ENCODE peak calls at places on chromosomes 1 and 21, in six cellular contexts. Y is IMR-90, B is H9, Z is mesendoderm, E is H1, G is mesenchymal stem cell. U is an unnamed sample.

GRCh38 chr1:156126043-156126700 is 11.7 kb downstream of the LMNA start:
- DNase-seq in Y (peak), G (peak), B (peak), E (peak), Z (peak), U (no peak)

GRCh38 chr1:212237651-212238050 is 47.6 kb upstream of the PPP2R5A start:
- DNase-seq in E (no peak), G (no peak), Z (no peak), Y (no peak), B (no peak), U (no peak)

GRCh38 chr1:75632350-75632949 is 21.5 kb upstream of the SLC44A5 start:
- DNase-seq in B (no peak), E (no peak), Y (peak), G (peak), Z (peak), U (peak)

GRCh38 chr1:180415985-180416633 is 86.3 kb downstream of the ACBD6 start:
- DNase-seq in Z (peak), Y (peak), B (no peak), G (peak), E (no peak), U (peak)

GRCh38 chr1:6935379-6936307 is 150.4 kb downstream of the CAMTA1 start:
- DNase-seq in E (no peak), G (no peak), Y (no peak), Z (no peak), B (no peak), U (no peak)

GRCh38 chr21:45259206-45259795 is 28.4 kb downstream of the POFUT2 start:
- DNase-seq in Z (no peak), G (no peak), E (peak), Y (no peak), B (peak), U (no peak)

GRCh38 chr1:14977338-14977931 is 176.1 kb upstream of the TMEM51 start:
- DNase-seq in B (no peak), G (no peak), E (no peak), Y (no peak), Z (no peak), U (no peak)

GRCh38 chr1:186680031-186681012 is at the start of gene PTGS2:
- DNase-seq in Y (peak), Z (peak), G (peak), E (peak), B (peak), U (peak)

GRCh38 chr1:34176830-34177613 is at the start of gene C1orf94:
- DNase-seq in Y (no peak), Z (peak), E (peak), G (no peak), B (peak), U (no peak)

GRCh38 chr1:154198756-154199562 is 7.1 kb upstream of the TPM3 start:
- DNase-seq in Y (peak), E (peak), B (peak), Z (peak), G (peak), U (peak)

GRCh38 chr1:25771246-25772114 is 28.5 kb upstream of the SELENON start:
- DNase-seq in E (no peak), Z (peak), Y (peak), B (peak), G (peak), U (peak)

GRCh38 chr1:186152227-186152944 is 222.7 kb downstream of the TPR start:
- DNase-seq in E (no peak), Z (peak), G (peak), Y (peak), B (no peak), U (no peak)

GRCh38 chr1:8816831-8817412 is 518 bp downstream of the RERE start:
- DNase-seq in Y (no peak), G (peak), E (peak), B (no peak), Z (peak), U (no peak)

GRCh38 chr1:13523780-13524477 is 10.1 kb upstream of the LRRC38 start:
- DNase-seq in E (no peak), Y (no peak), B (peak), Z (peak), G (no peak), U (no peak)

GRCh38 chr1:155086182-155086741 is 7.6 kb downstream of the EFNA3 start:
- DNase-seq in G (peak), E (peak), B (peak), Y (no peak), Z (peak), U (peak)

GRCh38 chr1:103063911-103064310 is 44.4 kb downstream of the COL11A1 start:
- DNase-seq in Z (no peak), Y (no peak), G (no peak), B (no peak), E (no peak), U (no peak)

GRCh38 chr1:158999301-159000069 is 10.2 kb upstream of the IFI16 start:
- DNase-seq in G (peak), Z (peak), E (peak), Y (peak), B (peak), U (peak)

GRCh38 chr1:222911866-222912265 is 97.0 kb downstream of the DISP1 start:
- DNase-seq in Z (no peak), E (no peak), Y (peak), B (no peak), G (peak), U (no peak)

GRCh38 chr1:17251246-17251645 is 2.3 kb downstream of the PADI3 start:
- DNase-seq in Y (no peak), G (no peak), Z (no peak), B (no peak), E (no peak), U (no peak)

GRCh38 chr1:244311784-244312532 is 139.8 kb downstream of the ADSS2 start:
- DNase-seq in Z (no peak), Y (no peak), E (no peak), B (no peak), G (no peak), U (no peak)

GRCh38 chr1:1573843-1574720 is 581 bp downstream of the SSU72 start:
- DNase-seq in Y (peak), E (no peak), B (peak), Z (peak), G (peak), U (peak)

GRCh38 chr1:20439282-20439681 is 46.7 kb downstream of the CAMK2N1 start:
- DNase-seq in E (no peak), Y (peak), Z (peak), B (peak), G (peak), U (no peak)

GRCh38 chr1:154952664-154953063 is 3.2 kb downstream of the PBXIP1 start:
- DNase-seq in G (no peak), E (no peak), Z (no peak), Y (no peak), B (no peak), U (no peak)

GRCh38 chr1:198530964-198531363 is 9.5 kb downstream of the ATP6V1G3 start:
- DNase-seq in Y (no peak), Z (no peak), G (no peak), E (no peak), B (no peak), U (no peak)

GRCh38 chr1:48671578-48671977 is 105.1 kb downstream of the BEND5 start:
- DNase-seq in Y (no peak), Z (no peak), E (no peak), G (no peak), B (no peak), U (no peak)

GRCh38 chr1:174160109-174160473 is 771 bp downstream of the RABGAP1L start:
- DNase-seq in Y (peak), E (no peak), G (peak), Z (peak), B (peak), U (no peak)

GRCh38 chr1:18470650-18471355 is 9.9 kb upstream of the KLHDC7A start:
- DNase-seq in B (no peak), G (no peak), Z (no peak), Y (no peak), E (no peak), U (no peak)

GRCh38 chr1:27342778-27343638 is 1.2 kb downstream of the SYTL1 start:
- DNase-seq in G (no peak), Z (no peak), E (no peak), Y (no peak), B (peak), U (no peak)

GRCh38 chr1:27341525-27342252 is at the start of gene SYTL1:
- DNase-seq in Z (peak), Y (peak), E (peak), B (peak), G (peak), U (no peak)

GRCh38 chr1:27343639-27344025 is 1.8 kb downstream of the SYTL1 start:
- DNase-seq in G (no peak), Z (no peak), B (no peak), Y (no peak), E (no peak), U (no peak)

GRCh38 chr1:27345272-27345671 is 3.5 kb downstream of the SYTL1 start:
- DNase-seq in B (no peak), Y (no peak), Z (no peak), E (no peak), G (no peak), U (no peak)

DNA sequence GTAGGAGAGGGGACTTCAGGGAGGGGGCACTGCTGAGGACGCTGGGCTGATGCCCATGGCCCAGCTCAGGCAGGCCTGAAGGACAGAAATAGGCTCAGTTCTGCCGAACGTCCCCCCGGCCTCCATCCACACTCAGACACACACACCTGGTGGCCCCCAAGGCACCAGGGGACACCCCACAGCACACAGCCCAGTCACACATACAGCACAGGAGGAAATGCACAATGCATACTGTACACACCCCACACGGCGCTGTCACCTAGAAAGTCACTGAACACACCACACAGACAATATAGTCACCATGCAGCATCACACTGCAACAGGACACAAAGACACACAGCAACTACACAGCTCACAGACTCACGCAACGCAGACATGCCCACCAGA is 562 bp downstream of the SYTL1 start:
- DNase-seq in Y (no peak), G (no peak), Z (no peak), B (no peak), E (no peak), U (no peak)
- H3K4ac ChIP-seq in Y (no peak), G (no peak), Z (no peak), B (no peak), E (peak), U (peak)

DNA sequence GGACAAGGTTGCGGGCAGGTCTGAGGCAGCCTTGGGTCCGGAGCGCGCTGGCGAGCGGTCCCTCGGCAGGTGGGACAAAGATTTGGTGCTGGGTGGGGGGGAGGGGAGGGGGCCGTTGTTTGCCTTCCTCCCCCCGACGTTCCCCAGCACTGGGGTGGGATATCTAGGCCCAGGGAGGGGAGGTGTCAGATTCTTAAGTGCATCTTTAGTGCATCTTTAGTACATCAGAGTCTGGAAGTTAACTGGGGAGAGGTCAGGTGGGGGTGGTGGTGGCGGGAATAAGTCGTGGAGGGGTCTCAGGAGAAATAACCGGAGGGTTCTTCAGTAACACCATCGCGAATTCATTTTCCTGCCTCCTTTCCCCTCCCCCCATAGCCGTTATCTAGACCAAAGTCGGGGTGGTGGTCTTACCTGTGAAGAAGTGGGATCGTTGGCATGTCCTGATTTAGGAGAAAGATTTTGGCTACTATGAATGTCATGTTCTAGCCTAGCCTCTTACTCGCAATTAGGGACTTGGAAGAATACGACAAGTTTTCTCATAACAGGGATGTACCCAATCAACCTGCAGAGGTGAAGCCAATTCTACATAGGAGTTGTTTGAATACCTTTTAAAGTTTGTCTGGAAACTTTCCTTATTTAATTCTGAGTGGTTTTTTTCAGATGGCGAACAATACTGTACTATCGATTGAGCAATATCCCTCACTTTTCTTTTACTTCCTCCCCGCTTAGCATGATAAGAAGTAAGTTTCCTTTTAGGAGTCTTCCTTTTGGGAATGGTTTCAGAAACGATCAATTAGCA is 880 bp downstream of the ZMYM4 start:
- DNase-seq in Y (no peak), Z (peak), E (peak), G (peak), B (no peak), U (peak)
- H3K4ac ChIP-seq in Y (peak), Z (peak), E (no peak), G (peak), B (no peak), U (no peak)

GRCh38 chr1:92786298-92786901 is 1.5 kb upstream of the EVI5 start:
- DNase-seq in B (no peak), Z (no peak), Y (no peak), G (no peak), E (no peak), U (no peak)

GRCh38 chr1:92790081-92790480 is 5.2 kb upstream of the EVI5 start:
- DNase-seq in Y (no peak), B (no peak), Z (no peak), E (no peak), G (no peak), U (no peak)

GRCh38 chr1:92790867-92791266 is 6.0 kb upstream of the EVI5 start:
- DNase-seq in Z (no peak), E (no peak), G (no peak), B (no peak), Y (no peak), U (no peak)

GRCh38 chr1:92784051-92784638 is 763 bp downstream of the EVI5 start:
- DNase-seq in Y (peak), Z (peak), E (no peak), G (peak), B (peak), U (peak)

DNA sequence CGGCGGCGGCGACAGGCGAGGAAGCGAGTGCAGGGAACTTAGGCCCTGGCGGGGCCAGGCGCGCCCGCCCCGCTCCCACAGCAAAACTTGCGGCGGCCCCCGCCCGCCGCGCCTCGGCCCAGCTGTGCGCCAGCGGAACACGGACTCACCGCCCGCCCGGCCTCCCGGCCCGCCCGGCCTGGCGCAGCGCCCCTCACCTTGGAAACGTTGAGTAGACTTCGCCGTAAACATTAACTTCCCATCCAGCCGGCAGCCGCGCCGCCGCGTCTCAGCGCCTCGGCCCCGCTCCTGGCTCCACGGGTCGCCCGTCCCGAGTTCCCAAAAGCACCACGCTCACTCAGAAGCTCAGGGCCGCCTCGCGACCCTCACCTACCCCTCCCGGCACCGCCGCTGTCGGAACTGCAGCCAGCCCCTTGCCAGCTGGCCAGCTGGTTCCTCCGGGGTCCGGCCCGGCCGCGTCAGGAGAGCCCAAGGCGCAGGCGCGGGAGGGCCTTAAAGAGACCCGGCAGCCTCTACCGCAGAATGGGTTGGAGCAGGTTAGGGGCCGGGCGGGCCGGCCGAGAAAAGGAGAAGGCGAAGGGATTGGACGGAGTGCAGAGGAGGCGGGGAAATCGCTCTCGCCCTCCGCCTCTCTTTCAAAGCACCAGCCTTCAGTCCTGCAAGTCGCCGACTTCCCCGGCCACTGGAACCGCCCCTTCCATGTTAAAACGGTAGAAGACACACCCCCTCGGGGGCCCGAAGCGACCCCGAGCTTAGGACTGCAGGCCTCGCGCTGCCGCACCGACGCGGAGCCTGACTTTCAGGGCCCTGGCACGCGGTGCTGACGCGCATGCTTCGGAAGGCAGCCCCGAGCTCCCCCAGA is at the start of gene EVI5:
- DNase-seq in Z (peak), E (peak), B (peak), Y (peak), G (peak), U (peak)
- H3K4ac ChIP-seq in Z (no peak), E (no peak), B (no peak), Y (peak), G (peak), U (no peak)

GRCh38 chr1:117655220-117655577 is 49.4 kb downstream of the TENT5C start:
- DNase-seq in Y (peak), B (no peak), G (no peak), E (no peak), Z (no peak), U (no peak)
- H3K4ac ChIP-seq in Y (no peak), B (no peak), G (no peak), E (no peak), Z (no peak), U (no peak)

GRCh38 chr1:200895801-200896570 is 1.3 kb downstream of the INAVA start:
- DNase-seq in B (no peak), Y (no peak), Z (no peak), G (no peak), E (no peak), U (no peak)
- H3K4ac ChIP-seq in B (no peak), Y (no peak), Z (no peak), G (no peak), E (no peak), U (no peak)

GRCh38 chr1:42691157-42691498 is 8.9 kb downstream of the YBX1 start:
- DNase-seq in B (no peak), G (no peak), Z (no peak), E (no peak), Y (no peak), U (no peak)
- H3K4ac ChIP-seq in B (no peak), G (no peak), Z (no peak), E (no peak), Y (no peak), U (no peak)

DNA sequence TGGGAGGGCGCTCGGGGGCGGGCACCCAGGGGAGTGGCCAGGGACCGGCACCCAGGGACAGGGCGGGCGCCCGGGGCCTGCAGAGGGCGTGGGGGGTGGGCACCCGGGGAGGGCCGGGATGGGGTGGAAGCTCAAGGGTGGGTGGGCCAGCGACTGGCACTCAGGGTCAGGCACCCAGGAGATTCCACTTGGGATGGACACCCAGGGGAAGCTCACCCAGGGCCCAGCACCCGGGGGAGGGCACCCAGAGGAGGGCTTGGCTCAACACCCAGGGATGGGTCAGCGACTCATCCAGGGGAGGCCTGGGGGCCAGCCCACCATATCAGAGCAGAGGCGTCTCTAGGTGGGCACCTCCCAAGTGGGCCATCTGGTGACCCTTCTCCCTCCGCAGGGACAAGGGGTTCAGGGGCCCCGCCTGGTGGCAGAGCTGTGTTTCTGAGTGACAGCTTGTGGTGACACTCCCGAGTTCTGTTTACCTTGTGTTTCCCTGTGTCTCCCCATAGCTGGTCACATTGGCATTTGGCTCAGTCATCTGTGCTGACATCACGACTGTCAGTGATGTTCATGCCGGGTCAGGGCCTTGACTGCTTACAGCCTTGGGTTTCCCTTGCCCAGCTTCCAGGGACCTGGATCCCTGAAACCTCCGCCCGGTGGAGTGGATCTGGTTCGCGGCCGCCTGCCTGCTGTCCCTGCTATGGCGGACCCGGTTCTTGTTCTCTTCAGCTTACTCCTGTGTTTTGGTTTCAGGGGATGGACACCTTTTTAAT is 749 bp downstream of the IBA57 start:
- DNase-seq in Z (peak), E (peak), Y (peak), B (peak), G (peak), U (peak)
- H3K4ac ChIP-seq in Z (no peak), E (no peak), Y (peak), B (no peak), G (peak), U (peak)

GRCh38 chr1:27574001-27574781 is 29.8 kb downstream of the AHDC1 start:
- DNase-seq in Z (peak), B (no peak), E (no peak), Y (no peak), G (no peak), U (no peak)

GRCh38 chr1:27572019-27572678 is 31.8 kb downstream of the AHDC1 start:
- DNase-seq in Y (no peak), G (no peak), E (no peak), Z (peak), B (no peak), U (no peak)

GRCh38 chr1:27570823-27571222 is 33.1 kb downstream of the AHDC1 start:
- DNase-seq in B (peak), G (no peak), Z (peak), E (peak), Y (no peak), U (peak)

GRCh38 chr1:27571439-27572018 is 32.4 kb downstream of the AHDC1 start:
- DNase-seq in G (peak), B (no peak), Z (peak), Y (no peak), E (no peak), U (no peak)

GRCh38 chr1:27572679-27573426 is 31.1 kb downstream of the AHDC1 start:
- DNase-seq in Y (no peak), E (no peak), Z (peak), B (no peak), G (peak), U (no peak)
- H3K4ac ChIP-seq in Y (peak), E (no peak), Z (peak), B (no peak), G (peak), U (no peak)

GRCh38 chr1:161084205-161084988 is 5.0 kb downstream of the NECTIN4 start:
- DNase-seq in G (peak), Y (peak), E (no peak), Z (peak), B (no peak), U (no peak)

GRCh38 chr1:161082996-161083742 is 6.2 kb downstream of the NECTIN4 start:
- DNase-seq in G (peak), Y (peak), E (no peak), Z (peak), B (no peak), U (no peak)

GRCh38 chr1:161086457-161086856 is 2.9 kb downstream of the NECTIN4 start:
- DNase-seq in E (no peak), Z (peak), Y (no peak), G (no peak), B (no peak), U (no peak)

GRCh38 chr1:161083743-161084084 is 5.6 kb downstream of the NECTIN4 start:
- DNase-seq in Z (no peak), G (no peak), E (no peak), Y (no peak), B (no peak), U (no peak)

GRCh38 chr1:161085165-161085564 is 4.2 kb downstream of the NECTIN4 start:
- DNase-seq in Y (no peak), E (no peak), B (no peak), Z (peak), G (peak), U (no peak)
- H3K4ac ChIP-seq in Y (peak), E (no peak), B (no peak), Z (no peak), G (no peak), U (no peak)